ENCODE peak calls at places on chromosomes 6 and 20, in six cellular contexts. One of them, this sample, is unnamed.

GRCh38 chr6:166825553-166826145 is 130.7 kb downstream of the RNASET2 start:
- DNase-seq in K562: no peak
- DNase-seq in endothelial cell of umbilical vein: no peak
- DNase-seq in GM12878: no peak
- DNase-seq in A549: no peak
- DNase-seq in HepG2: no peak
- DNase-seq in this sample: no peak

GRCh38 chr6:21680611-21681010 is 87.1 kb downstream of the SOX4 start:
- DNase-seq in A549: no peak
- DNase-seq in endothelial cell of umbilical vein: no peak
- DNase-seq in GM12878: no peak
- DNase-seq in K562: no peak
- DNase-seq in HepG2: no peak
- DNase-seq in this sample: no peak

GRCh38 chr6:25832307-25832662 is 433 bp upstream of the SLC17A1 start:
- DNase-seq in endothelial cell of umbilical vein: no peak
- DNase-seq in HepG2: no peak
- DNase-seq in K562: no peak
- DNase-seq in GM12878: no peak
- DNase-seq in A549: no peak
- DNase-seq in this sample: no peak

GRCh38 chr20:34806255-34806654 is 19.2 kb downstream of the NCOA6 start:
- DNase-seq in HepG2: no peak
- DNase-seq in A549: no peak
- DNase-seq in K562: no peak
- DNase-seq in endothelial cell of umbilical vein: peak; percentile 14
- DNase-seq in GM12878: no peak
- DNase-seq in this sample: no peak

GRCh38 chr6:124963416-124964083 is 1.3 kb downstream of the RNF217 start:
- DNase-seq in K562: no peak
- DNase-seq in HepG2: no peak
- DNase-seq in GM12878: no peak
- DNase-seq in A549: no peak
- DNase-seq in endothelial cell of umbilical vein: peak; percentile 75
- DNase-seq in this sample: no peak

GRCh38 chr6:19424853-19425252 is 412.3 kb upstream of the ID4 start:
- DNase-seq in GM12878: no peak
- DNase-seq in endothelial cell of umbilical vein: no peak
- DNase-seq in HepG2: no peak
- DNase-seq in A549: no peak
- DNase-seq in K562: no peak
- DNase-seq in this sample: no peak

GRCh38 chr20:60955687-60956086 is 296.4 kb upstream of the CDH4 start:
- DNase-seq in endothelial cell of umbilical vein: no peak
- DNase-seq in K562: no peak
- DNase-seq in GM12878: no peak
- DNase-seq in HepG2: no peak
- DNase-seq in A549: no peak
- DNase-seq in this sample: no peak

GRCh38 chr6:170291271-170292110 is 613 bp upstream of the DLL1 start:
- DNase-seq in A549: no peak
- DNase-seq in K562: no peak
- DNase-seq in GM12878: no peak
- DNase-seq in endothelial cell of umbilical vein: peak; percentile 44
- DNase-seq in HepG2: no peak
- DNase-seq in this sample: peak; percentile 94

GRCh38 chr20:62020935-62021701 is 44.6 kb downstream of the TAF4 start:
- DNase-seq in HepG2: no peak
- DNase-seq in endothelial cell of umbilical vein: no peak
- DNase-seq in K562: peak; percentile 47
- DNase-seq in A549: no peak
- DNase-seq in GM12878: no peak
- DNase-seq in this sample: no peak

DNA sequence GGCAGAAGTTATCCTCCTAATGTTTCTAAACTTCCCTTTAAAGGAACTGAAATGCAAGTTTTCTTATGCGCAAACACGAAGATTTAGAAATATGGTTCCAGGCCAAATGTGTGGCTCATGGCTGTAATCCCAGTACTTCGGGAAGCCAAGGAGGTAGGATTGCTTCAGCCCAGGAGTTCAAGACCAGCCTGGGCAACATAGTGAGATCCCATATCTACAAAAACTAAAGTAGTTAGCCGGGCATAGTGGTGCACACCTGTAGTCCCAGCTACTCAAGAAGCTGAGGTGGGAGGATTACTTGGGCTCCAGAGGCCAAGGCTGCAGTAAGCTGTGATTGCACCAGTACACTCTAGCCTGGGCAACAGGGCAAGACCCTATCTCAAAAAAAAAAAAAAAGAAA is 95.8 kb upstream of the SCAF8 start:
- DNase-seq in K562: no peak
- DNase-seq in HepG2: no peak
- DNase-seq in GM12878: no peak
- DNase-seq in endothelial cell of umbilical vein: no peak
- DNase-seq in A549: no peak
- DNase-seq in this sample: no peak
- H3K4me3 ChIP-seq in K562: no peak overlapping the region
- H3K4me3 ChIP-seq in HepG2: no peak overlapping the region
- H3K4me3 ChIP-seq in GM12878: no peak overlapping the region
- H3K4me3 ChIP-seq in endothelial cell of umbilical vein: no peak overlapping the region
- H3K4me3 ChIP-seq in A549: no peak overlapping the region
- H3K4me3 ChIP-seq in this sample: no peak overlapping the region

DNA sequence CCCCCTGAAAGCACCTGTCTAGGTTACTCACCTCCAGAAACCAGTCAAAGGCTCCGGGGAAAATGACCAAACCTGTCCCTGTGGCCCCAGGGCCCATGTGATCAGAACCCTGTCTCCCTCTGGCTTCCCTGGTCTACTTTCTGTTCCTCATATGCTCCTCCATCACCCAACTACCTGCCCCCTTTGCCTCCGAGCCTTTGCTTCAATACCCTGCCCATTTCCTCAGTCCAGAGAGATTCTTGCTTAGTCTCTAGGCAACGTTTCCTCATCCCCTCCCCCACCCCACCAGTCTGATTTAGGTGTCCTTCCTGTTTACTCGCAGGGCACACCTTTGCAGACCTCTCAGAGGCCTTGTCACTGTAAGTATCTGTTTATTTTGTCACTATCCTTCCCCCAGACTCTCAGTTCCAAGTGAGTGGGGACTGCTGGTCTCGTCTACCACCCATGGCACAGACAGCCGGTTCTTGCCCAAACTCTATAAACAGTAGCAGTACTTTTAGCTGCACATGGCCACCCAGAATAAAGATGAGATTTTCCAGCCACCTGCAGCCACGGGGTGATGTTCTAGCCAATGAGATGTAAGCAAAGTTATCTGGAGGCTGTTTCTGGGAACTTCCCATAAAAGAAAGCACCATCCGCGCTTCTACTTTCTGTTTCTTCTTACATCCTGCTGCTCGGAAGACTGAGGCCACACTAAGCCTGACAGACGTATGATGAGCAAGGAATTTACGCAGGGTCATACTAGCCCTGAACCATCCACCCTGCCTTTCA is 13.3 kb downstream of the ELOVL5 start:
- DNase-seq in GM12878: peak; percentile 88
- DNase-seq in HepG2: no peak
- DNase-seq in A549: no peak
- DNase-seq in K562: no peak
- DNase-seq in endothelial cell of umbilical vein: no peak
- DNase-seq in this sample: no peak
- TF ChIP-seq MAX in GM12878: no peak
- TF ChIP-seq MAX in HepG2: no peak
- TF ChIP-seq MAX in A549: no peak
- TF ChIP-seq MAX in K562: no peak
- TF ChIP-seq MAX in endothelial cell of umbilical vein: no peak
- TF ChIP-seq MAX in this sample: no peak

DNA sequence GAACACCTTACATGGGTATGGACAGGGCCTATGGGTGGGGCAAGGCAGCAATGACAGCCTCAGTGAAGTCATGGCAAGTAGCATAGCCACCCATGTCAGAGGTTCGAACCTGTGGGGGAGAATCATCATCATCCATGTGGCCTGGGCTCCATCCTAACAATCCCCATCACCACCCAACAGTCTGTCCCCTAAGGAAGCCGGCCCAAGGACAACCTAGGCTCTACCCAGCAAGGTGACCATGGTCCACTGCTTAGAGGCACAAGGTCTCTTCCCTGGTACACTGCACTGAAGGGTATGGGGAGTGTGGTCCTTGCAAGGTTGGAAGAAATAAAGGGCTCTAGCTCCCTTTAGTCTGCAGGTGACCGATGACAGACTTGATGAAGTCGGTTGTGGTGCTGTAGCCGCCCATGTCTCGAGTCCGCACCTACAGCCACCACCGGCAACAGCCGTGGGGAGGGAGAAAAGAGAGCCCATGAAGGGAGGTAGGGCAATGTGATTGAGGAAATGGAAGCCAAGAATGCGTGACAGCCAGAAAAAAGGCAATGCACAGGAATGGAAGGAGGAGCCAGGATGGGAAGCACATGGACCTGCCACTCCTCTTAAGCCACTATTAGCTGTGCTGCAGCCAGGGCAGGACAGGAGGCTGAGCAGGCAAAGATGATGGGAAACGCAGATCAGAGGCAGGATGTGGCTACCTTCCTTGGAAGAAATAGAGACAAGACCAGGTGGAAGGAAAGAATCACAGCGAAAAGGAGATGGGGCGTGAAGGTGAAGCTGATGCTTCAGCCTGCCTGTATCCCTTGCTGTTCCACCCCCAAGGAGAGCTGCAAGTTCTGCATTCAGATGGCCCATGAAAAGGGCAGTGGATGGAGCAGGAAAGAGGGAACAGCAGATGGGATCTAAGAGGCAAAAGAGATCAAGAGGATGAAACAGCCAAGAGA is 5.3 kb downstream of the IDH3B start:
- DNase-seq in HepG2: peak; percentile 40
- DNase-seq in A549: peak; percentile 52
- DNase-seq in endothelial cell of umbilical vein: no peak
- DNase-seq in K562: peak; percentile 17
- DNase-seq in GM12878: no peak
- DNase-seq in this sample: peak; percentile 66
- TF ChIP-seq MYC in HepG2: no peak
- TF ChIP-seq MYC in A549: no peak
- TF ChIP-seq MYC in endothelial cell of umbilical vein: no peak
- TF ChIP-seq MYC in K562: no peak
- TF ChIP-seq MYC in GM12878: no peak
- TF ChIP-seq MYC in this sample: no peak

DNA sequence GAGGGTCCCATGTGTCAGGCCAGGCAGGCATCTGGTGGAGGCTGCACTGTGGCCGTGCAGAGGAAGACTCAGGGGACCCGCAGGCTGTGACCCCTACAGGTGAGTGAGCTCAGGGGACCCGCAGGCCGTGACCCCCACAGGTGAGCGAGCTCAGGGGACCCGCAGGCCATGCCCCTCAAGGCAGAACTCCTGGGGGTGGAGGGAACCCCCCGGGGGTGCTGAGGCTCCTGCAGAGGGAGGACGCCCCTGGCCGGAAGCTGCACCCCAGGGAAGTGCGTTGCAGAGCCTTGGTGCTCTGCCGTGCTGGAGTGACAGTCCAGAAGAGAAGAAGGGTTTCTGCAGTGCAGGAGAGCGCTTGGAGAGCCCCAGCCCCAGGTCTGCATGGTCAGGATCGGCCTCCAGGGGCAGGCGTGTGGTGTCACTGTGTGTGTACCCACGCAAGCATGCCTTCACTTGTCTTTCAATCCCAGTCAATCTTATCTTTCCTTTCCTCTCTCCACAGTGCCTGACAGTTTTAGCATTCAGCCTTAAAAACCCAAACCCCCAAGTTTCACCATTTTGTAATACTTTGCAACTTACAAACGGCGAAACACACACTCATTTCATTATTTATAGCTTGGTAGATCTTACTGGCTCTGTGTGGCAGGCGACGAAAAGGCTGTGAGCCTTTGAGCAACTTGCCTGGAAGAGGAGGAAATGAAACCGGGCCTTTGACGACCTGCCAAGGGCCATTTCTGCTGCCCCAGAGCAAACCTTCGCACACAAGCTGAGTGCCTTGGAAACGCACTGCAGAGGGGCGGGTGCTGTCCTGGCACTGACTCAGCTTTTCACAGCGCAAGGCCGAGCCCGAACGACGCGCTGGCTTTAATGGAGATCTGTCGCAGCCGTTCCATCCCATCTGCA is 101.4 kb upstream of the AGPAT4 start:
- DNase-seq in GM12878: no peak
- DNase-seq in HepG2: peak; percentile 9
- DNase-seq in A549: no peak
- DNase-seq in endothelial cell of umbilical vein: peak; percentile 25
- DNase-seq in K562: peak; percentile 78
- DNase-seq in this sample: peak; percentile 69
- H3K4me3 ChIP-seq in GM12878: no peak overlapping the region
- H3K4me3 ChIP-seq in HepG2: no peak overlapping the region
- H3K4me3 ChIP-seq in A549: no peak overlapping the region
- H3K4me3 ChIP-seq in endothelial cell of umbilical vein: no peak overlapping the region
- H3K4me3 ChIP-seq in K562: peak overlapping the region; percentile 10
- H3K4me3 ChIP-seq in this sample: no peak overlapping the region

GRCh38 chr6:84599991-84600390 is 164.4 kb downstream of the TBX18 start:
- DNase-seq in HepG2: no peak
- DNase-seq in endothelial cell of umbilical vein: no peak
- DNase-seq in GM12878: no peak
- DNase-seq in A549: no peak
- DNase-seq in K562: no peak
- DNase-seq in this sample: no peak

GRCh38 chr6:84601366-84601765 is 163.0 kb downstream of the TBX18 start:
- DNase-seq in A549: no peak
- DNase-seq in endothelial cell of umbilical vein: peak; percentile 48
- DNase-seq in GM12878: no peak
- DNase-seq in K562: no peak
- DNase-seq in HepG2: no peak
- DNase-seq in this sample: no peak

GRCh38 chr6:84596488-84596887 is 167.9 kb downstream of the TBX18 start:
- DNase-seq in K562: no peak
- DNase-seq in A549: no peak
- DNase-seq in endothelial cell of umbilical vein: no peak
- DNase-seq in GM12878: no peak
- DNase-seq in HepG2: no peak
- DNase-seq in this sample: no peak

GRCh38 chr6:84597238-84597875 is 167.0 kb downstream of the TBX18 start:
- DNase-seq in GM12878: no peak
- DNase-seq in K562: no peak
- DNase-seq in A549: no peak
- DNase-seq in endothelial cell of umbilical vein: peak; percentile 32
- DNase-seq in HepG2: no peak
- DNase-seq in this sample: no peak
- TF ChIP-seq MAX in GM12878: no peak
- TF ChIP-seq MAX in K562: no peak
- TF ChIP-seq MAX in A549: no peak
- TF ChIP-seq MAX in endothelial cell of umbilical vein: no peak
- TF ChIP-seq MAX in HepG2: no peak
- TF ChIP-seq MAX in this sample: no peak

DNA sequence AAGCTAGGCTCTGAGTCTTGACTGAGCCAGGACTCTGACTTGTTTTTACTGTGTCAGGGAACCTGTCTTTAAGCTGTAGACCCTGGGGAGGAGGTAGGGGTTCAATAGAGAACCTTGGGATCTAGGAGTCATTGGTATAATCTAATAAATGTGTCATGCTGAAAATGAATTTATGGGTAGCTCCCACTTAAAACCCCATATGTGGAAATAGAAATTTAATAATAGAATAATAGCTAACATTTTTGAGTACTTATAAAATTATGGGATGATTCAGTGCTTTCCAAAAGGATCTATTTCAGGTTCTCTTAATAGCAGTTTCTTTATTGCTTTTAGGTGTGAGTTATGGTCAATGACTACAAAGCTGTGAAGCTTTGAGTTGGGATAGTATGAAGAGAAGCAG is 41.7 kb downstream of the CTNNBL1 start:
- DNase-seq in HepG2: no peak
- DNase-seq in GM12878: no peak
- DNase-seq in A549: no peak
- DNase-seq in endothelial cell of umbilical vein: no peak
- DNase-seq in K562: no peak
- DNase-seq in this sample: no peak
- TF ChIP-seq MYC in HepG2: no peak
- TF ChIP-seq MYC in GM12878: no peak
- TF ChIP-seq MYC in A549: no peak
- TF ChIP-seq MYC in endothelial cell of umbilical vein: no peak
- TF ChIP-seq MYC in K562: no peak
- TF ChIP-seq MYC in this sample: no peak

This sample was measured in NB4.